ENCODE peak calls at places on chromosomes 3 and 15, in five cellular contexts. W is A549; H is CD4-positive, CD25-positive, alpha-beta regulatory T cell; U is IMR-90; I is CD4-positive, alpha-beta memory T cell. P is an unnamed sample.

GRCh38 chr3:140398387-140398786 is 279.5 kb upstream of the TRIM42 start:
- DNase-seq in I (no peak), W (no peak), U (no peak), H (no peak), P (no peak)

GRCh38 chr3:41450416-41451231 is 251.3 kb downstream of the CTNNB1 start:
- DNase-seq in I (no peak), W (no peak), H (no peak), U (no peak), P (no peak)

GRCh38 chr3:123048480-123049237 is 18.2 kb upstream of the PDIA5 start:
- DNase-seq in H (no peak), W (no peak), U (no peak), I (no peak), P (no peak)

GRCh38 chr15:28978661-28979060 is 92.9 kb downstream of the APBA2 start:
- DNase-seq in U (no peak), W (no peak), H (no peak), I (no peak), P (no peak)

GRCh38 chr3:15726043-15726442 is 71.7 kb downstream of the ANKRD28 start:
- DNase-seq in I (no peak), H (peak; percentile 42), W (no peak), U (peak; percentile 54), P (no peak)

GRCh38 chr3:192901435-192901834 is 16.2 kb downstream of the MB21D2 start:
- DNase-seq in I (no peak), U (peak; percentile 98), H (no peak), W (no peak), P (no peak)

GRCh38 chr15:78317145-78317836 is 17.9 kb upstream of the SKIC8 start:
- DNase-seq in U (no peak), I (no peak), W (no peak), H (no peak), P (peak; percentile 41)

GRCh38 chr3:37703633-37704032 is 158.0 kb upstream of the CTDSPL start:
- DNase-seq in H (no peak), W (no peak), I (no peak), U (peak; percentile 18), P (no peak)

GRCh38 chr3:156448300-156448699 is 106.6 kb downstream of the SSR3 start:
- DNase-seq in I (no peak), U (peak; percentile 47), W (peak; percentile 36), H (peak; percentile 59), P (no peak)

GRCh38 chr15:40103124-40103858 is 5.4 kb downstream of the BMF start:
- DNase-seq in I (no peak), H (no peak), U (peak; percentile 79), W (no peak), P (peak; percentile 96)

GRCh38 chr3:128559486-128560225 is 66.7 kb upstream of the GATA2 start:
- DNase-seq in U (peak; percentile 17), H (peak; percentile 50), W (no peak), I (no peak), P (peak; percentile 19)

GRCh38 chr3:82163907-82164520 is 402.6 kb upstream of the GBE1 start:
- DNase-seq in I (no peak), U (peak; percentile 18), H (peak; percentile 19), W (peak; percentile 2), P (no peak)

GRCh38 chr15:40106203-40107161 is 2.2 kb downstream of the BMF start:
- DNase-seq in I (no peak), W (peak; percentile 54), U (peak; percentile 49), H (peak; percentile 63), P (peak; percentile 88)

GRCh38 chr3:190492966-190493365 is 20.9 kb upstream of the IL1RAP start:
- DNase-seq in U (no peak), W (no peak), I (no peak), H (no peak), P (no peak)

GRCh38 chr15:93327364-93327763 is 238.4 kb upstream of the RGMA start:
- DNase-seq in H (no peak), W (no peak), I (no peak), U (no peak), P (no peak)

GRCh38 chr3:85801955-85802354 is 843.2 kb downstream of the CADM2 start:
- DNase-seq in W (peak; percentile 14), U (no peak), I (no peak), H (no peak), P (no peak)

GRCh38 chr15:48471073-48471472 is 139.8 kb downstream of the DUT start:
- DNase-seq in U (no peak), I (no peak), H (no peak), W (no peak), P (no peak)

GRCh38 chr15:29348308-29348914 is 78.8 kb upstream of the NSMCE3 start:
- DNase-seq in W (no peak), I (no peak), U (no peak), H (no peak), P (peak; percentile 89)

GRCh38 chr3:25472153-25472552 is 44.1 kb downstream of the RARB start:
- DNase-seq in U (no peak), H (no peak), W (no peak), I (no peak), P (no peak)

GRCh38 chr3:177131927-177132636 is 65.2 kb downstream of the TBL1XR1 start:
- DNase-seq in W (no peak), U (no peak), H (no peak), I (no peak), P (no peak)

GRCh38 chr3:188627652-188628051 is 473.7 kb downstream of the LPP start:
- DNase-seq in U (peak; percentile 94), H (no peak), I (no peak), W (no peak), P (no peak)
- H3K27ac ChIP-seq in U (peak overlapping the region; percentile 82), H (no peak overlapping the region), I (no peak overlapping the region), W (no peak overlapping the region), P (peak overlapping the region; percentile 72)

GRCh38 chr3:142945023-142945422 is 18.5 kb downstream of the PAQR9 start:
- DNase-seq in I (no peak), W (no peak), H (no peak), U (no peak), P (no peak)

GRCh38 chr3:142941373-142942123 is 21.9 kb downstream of the PAQR9 start:
- DNase-seq in H (no peak), U (no peak), I (no peak), W (no peak), P (no peak)

GRCh38 chr3:142944346-142944745 is 19.1 kb downstream of the PAQR9 start:
- DNase-seq in U (no peak), W (no peak), H (peak; percentile 47), I (no peak), P (no peak)

GRCh38 chr3:142943349-142943748 is 20.1 kb downstream of the PAQR9 start:
- DNase-seq in H (no peak), U (no peak), W (no peak), I (no peak), P (no peak)

DNA sequence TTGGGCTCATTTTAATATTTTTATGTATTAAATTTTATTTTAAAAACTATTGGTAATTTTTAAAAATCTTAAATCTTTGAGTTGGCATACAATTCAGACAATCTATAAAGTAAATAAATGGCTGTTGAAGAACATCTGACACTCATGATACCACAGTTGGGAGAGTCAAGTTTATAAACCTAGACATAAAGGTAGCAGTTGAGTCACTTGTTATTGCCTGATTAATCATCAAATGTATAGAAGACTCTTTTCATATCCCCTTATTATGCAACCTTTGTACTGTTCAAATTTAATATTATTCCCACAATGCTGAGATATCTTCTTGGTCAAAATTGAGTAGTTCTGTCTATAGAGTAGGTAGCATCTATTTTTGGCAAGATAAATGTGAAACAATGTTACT is 19.6 kb downstream of the PAQR9 start:
- DNase-seq in W (no peak), U (no peak), I (no peak), H (no peak), P (no peak)
- H3K27ac ChIP-seq in W (no peak overlapping the region), U (no peak overlapping the region), I (no peak overlapping the region), H (peak overlapping the region; percentile 66), P (no peak overlapping the region)

DNA sequence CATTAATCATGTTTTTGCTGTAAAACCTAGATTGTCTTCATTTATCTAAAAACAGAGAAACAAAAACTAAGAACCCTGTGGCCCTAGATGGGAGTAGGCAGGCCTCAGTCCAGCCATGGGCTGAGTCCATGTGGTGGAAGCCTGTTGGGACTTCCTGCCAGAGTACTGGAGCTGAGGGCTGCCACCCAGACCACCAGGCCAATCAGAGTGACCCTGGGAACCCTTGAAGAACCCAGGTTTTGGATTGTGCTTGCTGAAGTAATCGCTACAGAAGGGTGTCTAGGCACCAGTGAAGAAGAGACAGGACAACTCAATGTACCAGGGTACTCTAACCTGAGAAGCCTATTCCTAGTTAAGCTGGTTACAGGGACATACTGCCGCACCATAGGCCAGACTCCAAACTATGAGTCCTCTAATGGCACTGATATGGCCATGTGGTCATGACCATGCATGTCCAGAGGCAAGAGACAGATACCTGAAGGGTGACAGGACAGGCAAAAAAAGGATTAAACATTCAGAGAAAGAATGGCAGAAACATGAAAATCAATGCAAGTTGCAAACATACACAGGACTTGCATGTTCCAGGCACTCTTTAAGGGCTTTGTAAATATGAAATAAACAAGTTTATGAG is 12.9 kb downstream of the CSRNP1 start:
- DNase-seq in W (no peak), H (no peak), I (no peak), U (no peak), P (no peak)
- H3K27ac ChIP-seq in W (no peak overlapping the region), H (no peak overlapping the region), I (no peak overlapping the region), U (no peak overlapping the region), P (peak overlapping the region; percentile 54)

DNA sequence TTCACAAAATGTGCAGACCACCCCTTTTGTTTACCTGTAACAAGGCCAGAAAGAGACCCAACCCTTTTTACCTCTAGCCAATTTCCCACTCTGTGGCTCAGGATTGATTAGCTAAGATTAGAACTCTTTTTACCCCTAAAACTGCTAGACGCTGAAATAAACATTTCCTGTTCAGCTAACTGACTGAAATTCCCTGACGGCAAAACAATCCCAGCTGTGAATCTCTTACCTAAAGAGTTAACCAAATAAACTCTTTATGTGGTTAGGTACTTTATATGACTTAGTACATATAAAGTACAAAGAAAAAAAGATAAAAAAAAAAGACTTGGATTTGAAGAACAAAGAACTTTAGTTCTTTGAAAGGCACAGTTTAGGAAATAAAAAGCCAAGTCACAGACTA is 988.7 kb downstream of the FHIT start:
- DNase-seq in U (no peak), W (no peak), I (no peak), H (no peak), P (no peak)
- H3K27ac ChIP-seq in U (no peak overlapping the region), W (no peak overlapping the region), I (no peak overlapping the region), H (no peak overlapping the region), P (no peak overlapping the region)

GRCh38 chr3:118990818-118991560 is 43.7 kb downstream of the IGSF11 start:
- DNase-seq in W (no peak), H (no peak), U (no peak), I (no peak), P (no peak)
- H3K27ac ChIP-seq in W (no peak overlapping the region), H (no peak overlapping the region), U (no peak overlapping the region), I (no peak overlapping the region), P (peak overlapping the region; percentile 62)

P was measured in sigmoid colon.